ENCODE peak calls at places on chromosomes 1 and 21, in six cellular contexts. I, U, D, E, M and Y are unnamed samples.

GRCh38 chr1:41161851-41162250 is 80.3 kb downstream of the SCMH1 start:
- DNase-seq in I (no peak), U (no peak), D (no peak), E (no peak), M (no peak), Y (no peak)

GRCh38 chr1:77275194-77275593 is 6.6 kb upstream of the AK5 start:
- DNase-seq in I (no peak), U (no peak), D (no peak), E (no peak), M (no peak), Y (no peak)

GRCh38 chr1:109977225-109977624 is 7.3 kb upstream of the AHCYL1 start:
- DNase-seq in I (no peak), U (no peak), D (no peak), E (no peak), M (no peak), Y (no peak)

GRCh38 chr1:96087719-96088118 is 633.9 kb upstream of the PTBP2 start:
- DNase-seq in I (no peak), U (no peak), D (no peak), E (no peak), M (no peak), Y (no peak)

GRCh38 chr21:38311765-38312164 is 55.0 kb downstream of the KCNJ15 start:
- DNase-seq in I (peak; percentile 61), U (no peak), D (no peak), E (no peak), M (no peak), Y (no peak)

GRCh38 chr21:15729674-15730483 is at the start of gene USP25:
- DNase-seq in I (peak; percentile 76), U (peak; percentile 87), D (peak; percentile 90), E (peak; percentile 91), M (peak; percentile 55), Y (peak; percentile 84)

GRCh38 chr1:10510520-10511493 is 36.1 kb downstream of the PEX14 start:
- DNase-seq in I (no peak), U (peak; percentile 78), D (peak; percentile 87), E (peak; percentile 95), M (peak; percentile 60), Y (peak; percentile 66)

GRCh38 chr1:114902343-114902742 is 47.7 kb downstream of the SYCP1 start:
- DNase-seq in I (no peak), U (no peak), D (no peak), E (no peak), M (no peak), Y (no peak)

GRCh38 chr1:183571678-183572268 is 18.5 kb downstream of the NCF2 start:
- DNase-seq in I (no peak), U (no peak), D (no peak), E (no peak), M (no peak), Y (no peak)